ENCODE peak calls at places on chromosomes 4 and X, in nine cellular contexts. T, I, M, B, U, Q, N, W and H are unnamed samples.

GRCh38 chr4:162116085-162116784 is 47.6 kb downstream of the FSTL5 start:
- DNase-seq in T (no peak), I (peak; percentile 57), M (no peak), B (no peak), U (no peak), Q (no peak), N (no peak), W (no peak), H (no peak)

GRCh38 chr4:38782452-38783108 is at the start of gene TLR10:
- DNase-seq in T (peak; percentile 20), I (peak; percentile 83), M (no peak), B (no peak), U (peak; percentile 20), Q (no peak), N (peak; percentile 20), W (no peak), H (peak; percentile 62)

GRCh38 chrX:78102100-78102499 is 1.9 kb upstream of the PGK1 start:
- DNase-seq in T (no peak), I (no peak), M (no peak), B (no peak), U (no peak), Q (no peak), N (no peak), W (no peak), H (no peak)

GRCh38 chr4:176735300-176735699 is 57.4 kb downstream of the VEGFC start:
- DNase-seq in T (no peak), I (peak; percentile 21), M (no peak), B (no peak), U (no peak), Q (no peak), N (no peak), W (no peak), H (no peak)

GRCh38 chr4:61210186-61210939 is 10.2 kb downstream of the ADGRL3 start:
- DNase-seq in T (peak; percentile 28), I (peak; percentile 73), M (no peak), B (no peak), U (no peak), Q (no peak), N (no peak), W (no peak), H (no peak)

GRCh38 chrX:125646195-125646594 is 326.5 kb downstream of the TEX13C start:
- DNase-seq in T (no peak), I (peak; percentile 19), M (no peak), B (no peak), U (no peak), Q (no peak), N (no peak), W (no peak), H (no peak)

GRCh38 chr4:88204882-88205281 is 46.4 kb upstream of the ABCG2 start:
- DNase-seq in T (no peak), I (no peak), M (no peak), B (no peak), U (no peak), Q (no peak), N (no peak), W (no peak), H (peak; percentile 12)

GRCh38 chr4:152536545-152537182 is 772 bp upstream of the FBXW7 start:
- DNase-seq in T (peak; percentile 13), I (peak; percentile 69), M (no peak), B (peak; percentile 69), U (peak; percentile 50), Q (no peak), N (peak; percentile 61), W (no peak), H (no peak)

GRCh38 chrX:42378857-42379256 is 399.1 kb downstream of the PPP1R2C start:
- DNase-seq in T (no peak), I (no peak), M (no peak), B (no peak), U (no peak), Q (no peak), N (no peak), W (no peak), H (no peak)

GRCh38 chr4:108834167-108834566 is 71.3 kb upstream of the ETNPPL start:
- DNase-seq in T (no peak), I (no peak), M (no peak), B (no peak), U (no peak), Q (no peak), N (no peak), W (no peak), H (no peak)

GRCh38 chr4:27186710-27187109 is 326.1 kb downstream of the STIM2 start:
- DNase-seq in T (no peak), I (no peak), M (no peak), B (no peak), U (no peak), Q (no peak), N (no peak), W (no peak), H (no peak)

GRCh38 chr4:27985522-27985921 is 1124.9 kb downstream of the STIM2 start:
- DNase-seq in T (no peak), I (no peak), M (no peak), B (no peak), U (no peak), Q (no peak), N (no peak), W (no peak), H (no peak)

GRCh38 chrX:17859609-17860178 is 1.4 kb downstream of the RAI2 start:
- DNase-seq in T (no peak), I (peak; percentile 11), M (no peak), B (no peak), U (no peak), Q (no peak), N (no peak), W (no peak), H (no peak)